ENCODE peak calls at places on chromosomes 13 and 19, in four cellular contexts. X is AG04450, M is left ventricle myocardium inferior, W is A673. V is an unnamed sample. For H3K9me3, the result is how much of the 10 kb centered on the place peaks cover.

GRCh38 chr13:57865600-57866294 is 234.2 kb downstream of the PCDH17 start:
- DNase-seq in W (no peak), M (no peak), X (no peak), V (no peak)

GRCh38 chr13:75687145-75687763 is 51.1 kb downstream of the LMO7 start:
- DNase-seq in W (peak), M (no peak), X (no peak), V (no peak)

GRCh38 chr13:60261432-60262351 is 98.0 kb upstream of the DIAPH3 start:
- DNase-seq in M (no peak), X (no peak), W (no peak), V (no peak)

GRCh38 chr19:50977626-50978025 is 6.1 kb downstream of the KLK7 start:
- DNase-seq in M (no peak), W (no peak), X (no peak), V (no peak)

GRCh38 chr19:53357821-53358581 is 7.5 kb upstream of the ZNF525 start:
- DNase-seq in X (no peak), M (no peak), W (no peak), V (no peak)

GRCh38 chr19:11198769-11199469 is 1.6 kb upstream of the KANK2 start:
- DNase-seq in M (no peak), X (no peak), W (no peak), V (peak)

GRCh38 chr19:38913958-38914357 is 2.0 kb upstream of the CCER2 start:
- DNase-seq in X (no peak), M (no peak), W (no peak), V (no peak)

GRCh38 chr19:55384576-55385235 is 614 bp upstream of the TMEM238 start:
- DNase-seq in X (no peak), W (no peak), M (no peak), V (peak)

GRCh38 chr19:17289489-17289888 is 7.8 kb downstream of the ANKLE1 start:
- DNase-seq in M (peak), W (no peak), X (peak), V (peak)

GRCh38 chr13:46858776-46859175 is 38.1 kb downstream of the HTR2A start:
- DNase-seq in M (no peak), X (no peak), W (no peak), V (no peak)
- H3K9me3 ChIP-seq in M (under half), X (under half), W (under half), V (under half)

DNA sequence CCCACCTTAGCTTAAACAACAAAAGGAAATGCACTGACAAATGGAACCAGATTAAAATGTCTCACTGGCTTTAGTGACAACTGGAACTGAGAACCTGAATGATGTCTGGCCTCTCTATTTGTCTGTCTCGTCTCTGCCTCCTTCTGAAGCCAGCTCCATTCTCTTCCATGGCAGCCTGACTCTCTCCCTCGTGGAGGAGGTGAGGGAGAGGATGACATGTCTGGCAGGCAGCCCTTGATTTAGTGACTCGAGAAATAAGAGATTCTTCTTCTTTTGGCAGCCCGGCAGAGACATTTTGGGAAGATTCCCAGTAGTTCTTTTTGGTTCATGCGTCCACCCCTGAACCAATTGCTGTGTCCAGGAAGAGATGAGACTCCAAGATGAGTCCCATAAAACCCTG is 131.7 kb downstream of the KLF5 start:
- DNase-seq in W (no peak), M (no peak), X (no peak), V (no peak)
- H3K27ac ChIP-seq in W (no peak), M (no peak), X (no peak), V (no peak)

DNA sequence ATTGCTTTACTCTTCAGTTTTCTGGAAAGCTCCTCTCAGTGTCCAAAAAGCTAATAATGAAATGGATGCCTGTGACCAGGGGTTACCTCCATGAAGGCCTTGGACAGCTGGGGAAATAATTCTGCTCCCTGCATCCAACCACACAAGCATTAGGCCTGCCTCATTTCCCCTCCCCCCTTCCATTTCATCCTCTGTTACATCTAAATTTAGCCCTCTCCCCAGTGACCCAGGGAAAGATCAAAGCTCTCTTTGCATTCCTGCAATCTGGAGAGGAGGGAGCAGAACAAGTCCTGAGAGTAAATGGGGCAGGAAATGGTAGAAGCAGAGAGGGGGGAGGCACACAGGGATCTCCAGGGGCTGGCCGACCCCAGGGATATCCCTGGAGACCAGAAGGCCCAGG is 452.7 kb downstream of the TSHZ3 start:
- DNase-seq in W (no peak), X (no peak), M (no peak), V (peak)
- H3K9me3 ChIP-seq in W (under half), X (under half), M (under half), V (under half)

DNA sequence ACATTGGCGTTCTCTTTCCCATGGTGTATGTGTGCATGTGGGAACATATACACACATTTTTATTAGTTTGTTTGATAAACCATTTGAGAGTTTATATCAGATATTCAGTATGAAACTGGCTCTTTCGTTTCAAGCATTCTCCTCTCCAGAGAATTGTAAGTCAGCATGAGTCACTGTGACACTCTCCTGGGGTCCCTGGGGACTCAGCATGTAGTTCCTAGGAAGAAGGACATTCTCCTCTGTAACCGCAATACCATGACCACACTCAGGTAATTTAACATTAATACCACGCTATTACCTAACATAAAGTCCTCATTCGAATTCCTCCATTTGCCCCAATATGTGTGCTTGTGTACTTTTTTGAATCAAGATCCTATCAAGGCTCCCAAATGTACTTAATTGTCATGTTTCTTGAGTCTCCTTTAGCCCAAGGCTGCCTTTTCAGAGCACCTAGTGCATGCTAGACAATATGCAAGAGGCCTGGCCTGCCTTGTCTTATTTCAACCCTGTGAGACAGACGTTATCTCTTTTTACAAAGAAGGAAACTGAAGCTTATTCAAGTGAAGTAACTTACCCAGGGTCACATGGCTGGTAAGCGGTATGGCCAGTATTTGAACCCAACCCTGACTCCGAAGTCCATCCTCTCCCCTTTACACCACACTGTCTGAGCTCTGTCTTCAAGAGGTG is 505.3 kb downstream of the FOXO1 start:
- DNase-seq in X (no peak), W (peak), M (no peak), V (no peak)
- H3K27ac ChIP-seq in X (no peak), W (no peak), M (no peak), V (no peak)

DNA sequence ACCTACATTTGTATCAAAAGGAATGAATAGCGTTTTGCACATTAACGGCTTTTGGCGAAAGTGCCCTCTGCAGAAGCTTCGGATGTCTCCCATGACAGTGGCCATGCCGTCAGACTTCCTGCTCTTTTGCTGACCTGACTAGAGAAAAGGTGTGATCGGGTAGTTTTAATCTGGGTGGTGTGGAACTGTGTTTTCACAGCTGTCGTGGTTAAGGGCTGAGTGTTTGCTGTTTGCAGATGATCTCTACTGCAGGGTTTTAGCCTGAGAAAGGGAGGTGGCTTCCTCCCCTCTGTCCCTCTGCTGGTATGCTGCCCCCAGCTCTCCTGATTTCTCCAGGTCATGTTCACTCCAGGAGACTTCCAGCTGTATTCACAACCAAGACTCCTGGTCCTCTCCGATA is 22.4 kb downstream of the ZNF71 start:
- DNase-seq in W (no peak), X (no peak), M (no peak), V (no peak)
- H3K9me3 ChIP-seq in W (under half), X (half or more), M (half or more), V (under half)

GRCh38 chr13:110001622-110002275 is 215.4 kb upstream of the IRS2 start:
- DNase-seq in M (no peak), X (peak), W (no peak), V (no peak)
- H3K27ac ChIP-seq in M (no peak), X (peak), W (no peak), V (no peak)

GRCh38 chr19:2853015-2853606 is 11.8 kb downstream of the ZNF555 start:
- DNase-seq in W (no peak), M (no peak), X (no peak), V (no peak)
- H3K9me3 ChIP-seq in W (half or more), M (half or more), X (half or more), V (under half)

V was measured in thyroid gland.